ENCODE peak calls at places on chromosome 22, in six cellular contexts. T is fibroblast of the aortic adventitia; U is brain microvascular endothelial cell; X is adrenal gland; F is AG09319; Q is CD8-positive, alpha-beta T cell. R is an unnamed sample.

GRCh38 chr22:19848298-19849224 is 6.1 kb downstream of the GNB1L start:
- DNase-seq in T (no peak), U (no peak), X (peak; percentile 80), F (no peak), Q (no peak), R (no peak)

GRCh38 chr22:29846290-29846689 is 8.2 kb upstream of the ASCC2 start:
- DNase-seq in T (no peak), U (no peak), X (no peak), F (no peak), Q (no peak), R (no peak)

GRCh38 chr22:22815397-22816170 is 72.0 kb upstream of the IGLL5 start:
- DNase-seq in T (no peak), U (no peak), X (no peak), F (no peak), Q (peak; percentile 53), R (no peak)

GRCh38 chr22:31179345-31179744 is 19.4 kb downstream of the RNF185 start:
- DNase-seq in T (no peak), U (no peak), X (no peak), F (no peak), Q (no peak), R (no peak)

GRCh38 chr22:35540600-35541253 is at the start of gene RASD2:
- DNase-seq in T (no peak), U (no peak), X (peak; percentile 27), F (no peak), Q (no peak), R (peak; percentile 22)

GRCh38 chr22:30877662-30878515 is 90.7 kb downstream of the MORC2 start:
- DNase-seq in T (no peak), U (no peak), X (peak; percentile 52), F (no peak), Q (no peak), R (no peak)

GRCh38 chr22:19407649-19408606 is 23.6 kb downstream of the HIRA start:
- DNase-seq in T (peak; percentile 76), U (no peak), X (peak; percentile 44), F (no peak), Q (no peak), R (no peak)

GRCh38 chr22:28817919-28818859 is 17.8 kb upstream of the XBP1 start:
- DNase-seq in T (no peak), U (no peak), X (peak; percentile 83), F (no peak), Q (no peak), R (no peak)

GRCh38 chr22:22884888-22885840 is 2.5 kb upstream of the IGLL5 start:
- DNase-seq in T (no peak), U (no peak), X (no peak), F (no peak), Q (peak; percentile 45), R (no peak)

GRCh38 chr22:36155702-36156101 is 4.9 kb downstream of the APOL3 start:
- DNase-seq in T (peak; percentile 49), U (no peak), X (peak; percentile 70), F (no peak), Q (no peak), R (no peak)

GRCh38 chr22:32858957-32859356 is 57.5 kb downstream of the TIMP3 start:
- DNase-seq in T (no peak), U (no peak), X (no peak), F (no peak), Q (no peak), R (no peak)

GRCh38 chr22:32309585-32310251 is 47.9 kb upstream of the RFPL3 start:
- DNase-seq in T (no peak), U (no peak), X (no peak), F (no peak), Q (no peak), R (no peak)

DNA sequence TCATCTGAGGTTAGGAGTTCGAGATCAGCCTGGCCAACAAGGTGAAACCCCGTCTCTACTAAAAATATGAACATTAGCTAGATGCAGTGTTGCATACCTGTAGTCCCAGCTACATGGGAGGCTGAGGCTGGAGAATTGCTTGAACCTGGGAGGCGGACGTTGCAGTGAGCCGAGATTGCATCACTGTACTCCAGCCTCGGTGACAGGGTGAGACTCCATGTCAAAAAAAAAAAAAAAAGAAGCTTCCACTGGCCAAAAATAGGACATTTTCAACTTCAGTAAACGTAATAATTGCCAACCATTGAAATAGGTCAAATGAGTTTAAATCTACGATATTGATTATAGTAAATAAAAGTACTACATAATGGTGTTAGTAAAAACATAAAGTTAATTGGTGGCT is 6.8 kb downstream of the BAIAP2L2 start:
- DNase-seq in T (no peak), U (no peak), X (no peak), F (no peak), Q (no peak), R (no peak)
- TF ChIP-seq CTCF in T (no peak), U (no peak), X (no peak), F (no peak), Q (no peak), R (no peak)

GRCh38 chr22:17138451-17139042 is 17.4 kb upstream of the TMEM121B start:
- DNase-seq in T (no peak), U (no peak), X (no peak), F (no peak), Q (no peak), R (no peak)

GRCh38 chr22:17137861-17138425 is 16.8 kb upstream of the TMEM121B start:
- DNase-seq in T (no peak), U (no peak), X (no peak), F (no peak), Q (no peak), R (no peak)

GRCh38 chr22:17137226-17137625 is 16.1 kb upstream of the TMEM121B start:
- DNase-seq in T (no peak), U (no peak), X (no peak), F (no peak), Q (no peak), R (no peak)

GRCh38 chr22:17140826-17141771 is 18.0 kb downstream of the HDHD5 start:
- DNase-seq in T (no peak), U (no peak), X (no peak), F (no peak), Q (no peak), R (no peak)

DNA sequence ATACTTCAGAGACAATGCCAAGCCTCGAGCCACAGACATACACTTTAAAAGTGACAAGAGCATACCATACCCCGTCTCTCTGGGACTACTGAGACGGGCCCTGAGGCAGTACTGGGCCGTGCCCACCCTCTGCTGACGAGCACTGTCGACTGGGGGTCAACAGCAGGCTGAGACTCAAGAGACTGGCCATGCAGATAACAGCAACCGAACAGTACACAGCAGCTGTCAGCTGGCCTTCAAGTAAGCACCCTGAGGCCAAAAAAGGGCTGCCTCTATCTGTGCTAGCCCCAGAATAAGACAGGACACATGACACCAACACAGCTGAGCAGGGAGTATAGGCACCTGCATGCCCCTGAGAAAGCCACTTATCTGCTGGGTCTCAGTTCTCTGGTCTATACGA is 18.9 kb upstream of the TMEM121B start:
- DNase-seq in T (no peak), U (no peak), X (no peak), F (no peak), Q (no peak), R (no peak)
- TF ChIP-seq CTCF in T (no peak), U (no peak), X (no peak), F (no peak), Q (no peak), R (no peak)

DNA sequence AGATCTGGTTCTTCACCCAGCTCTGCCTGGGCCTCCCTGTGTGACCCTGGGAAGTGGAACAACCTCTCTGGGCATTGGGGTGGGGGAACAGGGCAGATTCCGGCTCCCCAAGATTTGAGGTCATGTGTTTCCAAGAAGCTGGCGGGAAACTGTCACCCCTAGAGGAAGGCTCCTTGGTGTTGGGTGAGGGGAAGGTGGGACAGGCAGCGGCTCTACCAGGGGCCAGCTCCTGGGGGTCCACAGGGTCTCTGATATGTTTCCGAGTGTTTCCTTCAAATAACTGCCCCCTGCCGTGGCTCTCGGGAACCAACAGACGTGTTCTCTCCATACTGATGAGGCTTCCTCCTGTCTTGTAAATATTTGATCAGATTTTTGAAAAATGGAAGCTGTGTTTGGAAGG is 78.5 kb downstream of the MPPED1 start:
- DNase-seq in T (no peak), U (no peak), X (no peak), F (no peak), Q (no peak), R (no peak)
- TF ChIP-seq CTCF in T (no peak), U (no peak), X (no peak), F (no peak), Q (no peak), R (no peak)

GRCh38 chr22:44391026-44391425 is 78.3 kb upstream of the SHISAL1 start:
- DNase-seq in T (no peak), U (no peak), X (no peak), F (no peak), Q (no peak), R (no peak)

GRCh38 chr22:44387486-44387885 is 74.7 kb upstream of the SHISAL1 start:
- DNase-seq in T (no peak), U (no peak), X (no peak), F (no peak), Q (no peak), R (no peak)

GRCh38 chr22:44389926-44390925 is 77.5 kb upstream of the SHISAL1 start:
- DNase-seq in T (no peak), U (no peak), X (no peak), F (no peak), Q (no peak), R (no peak)

GRCh38 chr22:44391481-44392445 is 79.0 kb upstream of the SHISAL1 start:
- DNase-seq in T (no peak), U (no peak), X (no peak), F (no peak), Q (no peak), R (no peak)

DNA sequence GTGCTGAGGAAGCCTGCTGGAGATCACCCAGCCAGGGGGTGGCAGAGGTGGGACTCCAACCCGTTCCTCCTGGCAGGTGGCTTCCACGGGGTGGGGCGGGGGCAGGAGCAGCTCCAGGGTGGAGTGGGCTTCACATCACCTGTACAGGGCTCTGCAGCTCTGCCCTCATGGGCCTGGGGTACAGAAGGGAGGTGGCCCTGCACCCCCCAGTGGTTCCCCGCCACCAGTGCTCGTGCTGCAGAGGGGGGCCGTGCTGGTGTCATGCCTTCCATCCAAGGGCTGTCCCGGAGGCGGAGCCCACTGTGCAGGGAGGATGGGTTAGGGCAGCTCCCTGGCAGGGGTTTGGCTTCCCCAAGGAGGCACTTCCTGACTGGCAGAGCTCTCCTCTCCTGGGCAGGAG is 76.4 kb upstream of the SHISAL1 start:
- DNase-seq in T (no peak), U (no peak), X (no peak), F (no peak), Q (no peak), R (no peak)
- TF ChIP-seq CTCF in T (no peak), U (no peak), X (no peak), F (no peak), Q (no peak), R (no peak)